ENCODE peak calls at places on chromosomes 4 and X, in seven cellular contexts. Z is pancreas, O is body of pancreas, M is upper lobe of right lung, I is tibial nerve, N is fibroblast of lung, E is HCT116. H is an unnamed sample.

GRCh38 chr4:89914609-89915008 is 20.0 kb downstream of the MMRN1 start:
- DNase-seq in Z (no peak), O (no peak), M (no peak), I (no peak), N (no peak), E (no peak), H (no peak)

GRCh38 chr4:76235915-76236314 is 15.6 kb upstream of the FAM47E start:
- DNase-seq in Z (peak), O (peak), M (no peak), I (no peak), N (no peak), E (no peak), H (no peak)

GRCh38 chr4:124633285-124633941 is 79.1 kb downstream of the ANKRD50 start:
- DNase-seq in Z (no peak), O (no peak), M (no peak), I (no peak), N (no peak), E (no peak), H (no peak)

GRCh38 chr4:5532100-5532499 is 176.3 kb downstream of the EVC2 start:
- DNase-seq in Z (no peak), O (no peak), M (no peak), I (no peak), N (no peak), E (no peak), H (no peak)

GRCh38 chrX:103779156-103779555 is 2.5 kb downstream of the PLP1 start:
- DNase-seq in Z (no peak), O (no peak), M (no peak), I (no peak), N (no peak), E (no peak), H (no peak)

GRCh38 chr4:38243385-38244053 is 283.3 kb downstream of the PTTG2 start:
- DNase-seq in Z (no peak), O (no peak), M (no peak), I (no peak), N (peak), E (no peak), H (no peak)

GRCh38 chr4:76430519-76431388 is 4.3 kb upstream of the SHROOM3 start:
- DNase-seq in Z (no peak), O (peak), M (no peak), I (no peak), N (peak), E (peak), H (no peak)

GRCh38 chr4:8383451-8384160 is 56.9 kb downstream of the ACOX3 start:
- DNase-seq in Z (no peak), O (peak), M (no peak), I (no peak), N (peak), E (no peak), H (peak)

GRCh38 chr4:10873809-10874208 is 189.2 kb upstream of the CLNK start:
- DNase-seq in Z (no peak), O (no peak), M (no peak), I (no peak), N (no peak), E (no peak), H (no peak)

GRCh38 chrX:40727599-40728252 is 7.6 kb downstream of the MED14 start:
- DNase-seq in Z (no peak), O (no peak), M (no peak), I (no peak), N (no peak), E (no peak), H (no peak)

GRCh38 chrX:10023821-10024220 is 56.7 kb downstream of the CLDN34 start:
- DNase-seq in Z (no peak), O (no peak), M (no peak), I (no peak), N (no peak), E (no peak), H (no peak)

GRCh38 chr4:85966308-85966882 is 393.5 kb downstream of the MAPK10 start:
- DNase-seq in Z (no peak), O (no peak), M (no peak), I (no peak), N (peak), E (no peak), H (no peak)

GRCh38 chrX:15242899-15243555 is 26.9 kb downstream of the ASB9 start:
- DNase-seq in Z (no peak), O (peak), M (no peak), I (no peak), N (peak), E (peak), H (no peak)

GRCh38 chr4:108941914-108942379 is 179.1 kb upstream of the ETNPPL start:
- DNase-seq in Z (no peak), O (no peak), M (no peak), I (no peak), N (no peak), E (no peak), H (no peak)

DNA sequence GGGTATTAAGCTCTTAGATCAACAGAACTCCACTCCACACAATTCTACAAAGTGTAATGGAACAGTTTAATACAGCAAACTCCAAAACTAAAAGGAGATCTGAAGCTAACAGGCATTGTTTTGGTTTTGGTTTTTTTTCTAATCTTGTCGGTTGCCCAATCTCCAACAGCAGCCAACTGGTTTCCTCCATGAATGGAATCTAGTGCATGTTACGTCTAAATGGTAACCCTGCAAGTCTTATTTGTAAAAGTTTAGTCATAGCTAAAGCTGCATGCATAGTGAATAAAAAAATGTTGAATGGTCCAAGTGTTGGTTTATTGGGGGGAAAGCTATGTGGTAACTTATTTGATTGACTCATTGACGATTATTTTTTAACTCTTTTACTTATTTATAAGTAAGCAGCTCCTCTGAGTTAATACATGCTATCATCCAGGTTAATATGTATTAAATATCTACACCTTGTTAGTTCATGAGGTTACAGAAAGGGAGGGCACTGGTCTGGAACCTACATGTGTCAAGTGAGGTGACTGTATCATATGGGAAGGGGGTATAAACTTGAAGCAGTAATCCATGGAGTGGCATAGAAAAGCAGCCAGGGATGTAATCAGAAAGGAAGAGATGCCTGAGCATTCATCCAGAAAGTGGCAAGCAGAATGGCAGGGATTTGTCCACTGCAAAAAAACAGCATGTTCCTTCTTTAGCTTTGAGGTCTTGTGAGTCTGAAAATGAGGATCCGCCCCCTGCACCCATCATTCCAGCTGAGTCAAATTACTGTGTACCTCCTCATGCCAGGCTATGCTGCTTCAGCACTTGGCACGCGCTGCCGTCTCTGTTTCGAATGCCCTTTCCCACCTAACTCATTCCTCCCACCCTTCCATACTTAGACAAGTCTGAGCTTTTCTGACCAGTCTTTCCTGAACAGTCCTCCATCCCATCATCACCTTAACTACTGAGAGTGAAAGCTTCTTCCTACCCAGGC is 81.7 kb downstream of the PDGFC start:
- DNase-seq in Z (no peak), O (peak), M (no peak), I (peak), N (peak), E (no peak), H (peak)
- H3K27ac ChIP-seq in Z (no peak), O (no peak), M (no peak), I (no peak), N (no peak), E (no peak), H (no peak)

DNA sequence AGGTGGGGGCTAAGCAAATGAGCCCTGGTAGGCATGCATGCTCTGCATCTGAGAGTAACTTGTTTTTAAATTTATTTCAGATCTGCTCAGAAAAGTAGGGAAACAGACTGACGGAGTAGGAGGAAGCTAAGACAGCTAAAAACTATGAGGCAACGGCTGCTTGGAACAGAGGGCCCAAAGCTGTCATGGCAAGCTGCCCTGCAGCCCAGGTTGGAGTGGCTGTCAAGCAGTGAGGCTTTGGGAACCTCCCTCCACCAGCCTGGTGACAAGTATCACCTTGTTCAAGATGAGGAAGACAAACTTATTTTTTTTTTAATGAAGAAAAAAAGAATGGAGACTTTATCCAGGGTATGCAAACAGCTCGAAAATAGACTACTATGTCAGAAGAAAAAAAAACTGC is 439.7 kb downstream of the NLGN4X start:
- DNase-seq in Z (no peak), O (no peak), M (no peak), I (no peak), N (no peak), E (no peak), H (no peak)
- H3K4me3 ChIP-seq in Z (no peak), O (no peak), M (no peak), I (no peak), N (no peak), E (no peak), H (no peak)

DNA sequence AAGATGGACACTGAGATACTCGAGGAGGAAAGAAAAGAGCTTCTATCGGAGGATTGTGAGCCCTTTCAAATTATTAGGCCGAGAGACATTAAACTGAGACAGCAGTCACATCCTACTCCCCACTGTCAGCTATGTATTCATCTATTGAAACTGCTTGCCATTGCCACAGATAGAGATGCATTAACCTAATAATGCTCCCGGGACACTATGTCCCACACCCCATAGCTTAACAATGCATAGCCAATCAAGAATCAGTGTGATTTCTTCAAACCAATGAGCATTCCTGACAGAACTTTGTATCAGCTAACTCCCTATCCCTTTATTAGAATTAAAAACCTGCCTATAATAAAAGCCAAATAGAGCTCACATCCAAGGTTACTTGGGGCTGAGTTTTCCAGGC is 118.1 kb upstream of the NEIL3 start:
- DNase-seq in Z (no peak), O (no peak), M (no peak), I (no peak), N (no peak), E (no peak), H (no peak)
- H3K27ac ChIP-seq in Z (no peak), O (no peak), M (no peak), I (no peak), N (no peak), E (no peak), H (no peak)

DNA sequence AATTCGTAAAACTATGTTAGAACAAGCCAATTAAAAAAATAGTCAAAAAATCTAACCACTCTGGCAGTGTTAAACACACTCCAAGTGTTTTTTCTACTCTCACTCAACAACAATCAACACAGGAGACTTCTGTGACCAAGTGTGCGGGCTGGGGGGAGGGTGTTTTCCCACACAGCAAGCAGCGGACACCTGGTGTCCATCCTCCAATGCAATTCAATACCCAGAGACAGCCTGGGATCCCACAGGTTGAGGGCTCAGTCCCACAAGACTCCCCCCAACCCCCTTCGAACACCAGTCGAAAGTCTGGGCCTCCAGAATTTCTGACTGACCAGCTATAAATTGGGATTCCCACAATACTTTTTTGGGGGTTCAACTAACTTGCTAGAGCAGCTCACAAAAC is 8.3 kb upstream of the PIM2 start:
- DNase-seq in Z (no peak), O (no peak), M (no peak), I (no peak), N (no peak), E (no peak), H (no peak)
- H3K4me3 ChIP-seq in Z (no peak), O (no peak), M (no peak), I (no peak), N (no peak), E (no peak), H (no peak)

GRCh38 chr4:70746179-70746839 is 24.5 kb downstream of the RUFY3 start:
- DNase-seq in Z (no peak), O (no peak), M (peak), I (no peak), N (peak), E (no peak), H (no peak)
- H3K27ac ChIP-seq in Z (no peak), O (no peak), M (peak), I (no peak), N (no peak), E (no peak), H (no peak)

DNA sequence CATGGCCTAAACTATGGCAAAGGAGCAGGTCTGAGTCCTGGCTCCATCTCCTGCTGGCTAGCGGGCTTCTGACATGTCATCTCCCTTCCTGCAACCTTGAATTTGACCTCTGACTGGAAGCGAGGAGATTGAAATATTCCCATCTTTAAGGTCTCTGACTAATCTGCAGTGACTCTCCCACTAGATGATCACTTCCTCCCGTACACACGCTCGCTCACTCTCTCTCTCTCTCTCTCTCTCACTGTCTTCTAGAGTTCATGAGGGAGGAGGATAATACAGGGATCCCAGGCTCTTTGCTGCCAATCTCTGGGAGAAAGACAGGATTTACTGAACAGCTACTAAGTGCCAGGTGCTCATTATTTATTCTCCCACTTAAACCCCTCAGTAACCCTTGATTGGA is 193.7 kb upstream of the C1QTNF7 start:
- DNase-seq in Z (no peak), O (no peak), M (no peak), I (no peak), N (peak), E (no peak), H (no peak)
- H3K4me3 ChIP-seq in Z (no peak), O (no peak), M (no peak), I (no peak), N (no peak), E (no peak), H (no peak)

DNA sequence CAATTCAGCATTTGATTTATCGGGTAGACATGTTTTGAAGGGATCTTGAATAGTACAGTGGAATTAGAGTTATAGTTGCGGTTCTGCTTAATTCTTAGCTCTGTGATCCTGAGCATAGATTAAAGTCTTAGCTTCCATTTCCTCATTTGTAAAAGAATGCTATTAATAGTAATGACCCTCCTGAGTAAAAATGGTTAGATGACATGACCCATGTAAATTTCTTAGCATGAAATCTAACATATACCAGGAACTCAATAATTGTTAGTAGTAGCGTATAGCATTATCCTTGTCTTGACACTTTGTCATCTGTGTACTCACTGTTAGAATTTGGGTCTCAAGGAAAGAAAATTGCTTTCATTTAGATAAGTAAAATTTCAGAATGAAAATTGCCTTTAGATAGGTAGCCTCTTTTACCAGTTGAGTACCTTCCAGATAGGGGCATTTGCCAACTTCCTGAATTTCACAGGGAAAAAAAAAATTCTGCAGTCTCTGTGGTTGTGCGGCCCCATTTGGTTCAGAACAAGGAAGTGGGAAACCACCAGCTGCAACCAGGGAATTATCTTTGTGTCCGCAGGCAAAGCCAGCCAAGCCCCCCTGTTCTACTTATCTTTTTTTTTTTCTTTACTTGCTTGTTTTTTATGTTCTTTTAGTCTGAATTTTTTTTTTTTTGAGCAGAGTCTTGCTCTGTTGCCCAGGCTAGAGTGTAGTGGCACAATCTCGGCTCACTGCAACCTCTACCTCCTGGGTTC is 86.9 kb downstream of the TMEM164 start:
- DNase-seq in Z (peak), O (peak), M (no peak), I (no peak), N (no peak), E (no peak), H (no peak)
- H3K27ac ChIP-seq in Z (no peak), O (no peak), M (no peak), I (no peak), N (no peak), E (no peak), H (no peak)

GRCh38 chr4:112519689-112520597 is 4.0 kb upstream of the NEUROG2 start:
- DNase-seq in Z (no peak), O (no peak), M (no peak), I (no peak), N (no peak), E (no peak), H (no peak)
- H3K4me3 ChIP-seq in Z (no peak), O (no peak), M (no peak), I (no peak), N (no peak), E (no peak), H (no peak)

H was measured in left ventricle myocardium inferior.